ENCODE peak calls at places on chromosomes 11 and 22, in eight cellular contexts. V is lung; B is fibroblast of lung; Q is GM12865; U is HEK293T; O is activated naive CD8-positive, alpha-beta T cell treated with anti-CD3 and anti-CD28 coated beads, Interleukin-2, amount 50 U/mL, for 24 hours; F is nucleus accumbens; M is A172. J is an unnamed sample.

GRCh38 chr22:20781272-20781990 is 7.5 kb downstream of the SERPIND1 start:
- DNase-seq in V (no peak), B (no peak), Q (no peak), U (no peak), O (peak; percentile 22), F (no peak), M (no peak), J (no peak)

GRCh38 chr22:27857441-27857840 is 55.9 kb upstream of the MN1 start:
- DNase-seq in V (no peak), B (peak; percentile 34), Q (no peak), U (no peak), O (no peak), F (no peak), M (no peak), J (no peak)

GRCh38 chr22:45448431-45448830 is 34.9 kb downstream of the RIBC2 start:
- DNase-seq in V (peak; percentile 39), B (peak; percentile 76), Q (no peak), U (no peak), O (no peak), F (no peak), M (no peak), J (no peak)

GRCh38 chr11:2134022-2135010 is 4.9 kb downstream of the IGF2 start:
- DNase-seq in V (no peak), B (no peak), Q (no peak), U (no peak), O (no peak), F (no peak), M (no peak), J (no peak)

GRCh38 chr11:115930886-115931537 is 426.8 kb upstream of the CADM1 start:
- DNase-seq in V (no peak), B (no peak), Q (peak; percentile 68), U (no peak), O (no peak), F (no peak), M (peak; percentile 11), J (no peak)

GRCh38 chr11:69686856-69687255 is 11.7 kb upstream of the LTO1 start:
- DNase-seq in V (no peak), B (no peak), Q (no peak), U (no peak), O (no peak), F (no peak), M (no peak), J (no peak)

GRCh38 chr22:32979606-32980005 is 78.6 kb downstream of the SYN3 start:
- DNase-seq in V (no peak), B (no peak), Q (no peak), U (no peak), O (no peak), F (no peak), M (no peak), J (no peak)

GRCh38 chr11:78967811-78968210 is 393.1 kb upstream of the NARS2 start:
- DNase-seq in V (no peak), B (no peak), Q (no peak), U (no peak), O (no peak), F (no peak), M (no peak), J (no peak)

GRCh38 chr11:131511794-131512193 is 141.4 kb downstream of the NTM start:
- DNase-seq in V (no peak), B (no peak), Q (peak; percentile 40), U (peak; percentile 26), O (peak; percentile 3), F (no peak), M (no peak), J (no peak)

GRCh38 chr11:47369676-47370075 is 8.7 kb downstream of the SPI1 start:
- DNase-seq in V (no peak), B (no peak), Q (no peak), U (no peak), O (no peak), F (no peak), M (no peak), J (no peak)

GRCh38 chr11:63919267-63920125 is 2.5 kb upstream of the RCOR2 start:
- DNase-seq in V (no peak), B (peak; percentile 26), Q (no peak), U (no peak), O (no peak), F (peak; percentile 47), M (no peak), J (no peak)

GRCh38 chr11:130070109-130070828 is 575 bp downstream of the APLP2 start:
- DNase-seq in V (peak; percentile 41), B (peak; percentile 44), Q (peak; percentile 48), U (peak; percentile 21), O (peak; percentile 56), F (peak; percentile 32), M (no peak), J (no peak)

GRCh38 chr22:49965291-49966040 is 4.9 kb downstream of the PIM3 start:
- DNase-seq in V (no peak), B (no peak), Q (no peak), U (no peak), O (no peak), F (no peak), M (no peak), J (no peak)

GRCh38 chr11:123681007-123681406 is 26.6 kb upstream of the SCN3B start:
- DNase-seq in V (no peak), B (no peak), Q (no peak), U (no peak), O (no peak), F (no peak), M (no peak), J (no peak)

GRCh38 chr11:105701098-105701497 is 91.2 kb downstream of the GRIA4 start:
- DNase-seq in V (no peak), B (no peak), Q (no peak), U (no peak), O (no peak), F (no peak), M (no peak), J (no peak)

GRCh38 chr11:103659138-103659734 is 377.2 kb upstream of the DDI1 start:
- DNase-seq in V (no peak), B (no peak), Q (no peak), U (peak; percentile 28), O (no peak), F (no peak), M (peak; percentile 64), J (no peak)

GRCh38 chr11:3089236-3090061 is 32.2 kb upstream of the CARS1 start:
- DNase-seq in V (no peak), B (no peak), Q (no peak), U (no peak), O (no peak), F (no peak), M (no peak), J (no peak)

GRCh38 chr22:46036558-46037408 is 59.8 kb upstream of the WNT7B start:
- DNase-seq in V (no peak), B (no peak), Q (peak; percentile 70), U (peak; percentile 49), O (peak; percentile 47), F (no peak), M (no peak), J (no peak)

GRCh38 chr22:19168088-19168890 is 10.2 kb downstream of the SLC25A1 start:
- DNase-seq in V (no peak), B (no peak), Q (no peak), U (no peak), O (no peak), F (no peak), M (no peak), J (no peak)

GRCh38 chr22:45235851-45236342 is 4.8 kb downstream of the KIAA0930 start:
- DNase-seq in V (no peak), B (no peak), Q (peak; percentile 52), U (no peak), O (no peak), F (no peak), M (no peak), J (no peak)

GRCh38 chr22:39868741-39869140 is 24.8 kb downstream of the ENTHD1 start:
- DNase-seq in V (no peak), B (no peak), Q (peak; percentile 30), U (no peak), O (no peak), F (no peak), M (no peak), J (no peak)

GRCh38 chr11:34439521-34440258 is 956 bp downstream of the CAT start:
- DNase-seq in V (no peak), B (no peak), Q (no peak), U (no peak), O (no peak), F (no peak), M (no peak), J (no peak)

GRCh38 chr11:83454674-83455073 is 168.5 kb upstream of the CCDC90B start:
- DNase-seq in V (no peak), B (no peak), Q (no peak), U (no peak), O (no peak), F (no peak), M (no peak), J (no peak)

GRCh38 chr11:64209563-64209843 is 3.0 kb downstream of the FERMT3 start:
- DNase-seq in V (no peak), B (no peak), Q (no peak), U (no peak), O (no peak), F (no peak), M (no peak), J (no peak)

GRCh38 chr11:16070573-16070972 is 285.8 kb downstream of the SOX6 start:
- DNase-seq in V (no peak), B (no peak), Q (no peak), U (no peak), O (no peak), F (no peak), M (no peak), J (no peak)

GRCh38 chr11:86741489-86742435 is 58.6 kb upstream of the PRSS23 start:
- DNase-seq in V (no peak), B (peak; percentile 74), Q (no peak), U (no peak), O (no peak), F (no peak), M (peak; percentile 85), J (no peak)